ENCODE peak calls at places on chromosomes 3 and 15, in six cellular contexts. One of them, this sample, is unnamed.

GRCh38 chr3:72238341-72238740 is 453.4 kb upstream of the PROK2 start:
- DNase-seq in GM12878: no peak
- DNase-seq in HepG2: no peak
- DNase-seq in K562: no peak
- DNase-seq in A549: no peak
- DNase-seq in endothelial cell of umbilical vein: no peak
- DNase-seq in this sample: no peak

GRCh38 chr3:72848703-72849081 is 447 bp upstream of the SHQ1 start:
- DNase-seq in endothelial cell of umbilical vein: no peak
- DNase-seq in HepG2: no peak
- DNase-seq in A549: no peak
- DNase-seq in GM12878: peak
- DNase-seq in K562: peak
- DNase-seq in this sample: peak

GRCh38 chr3:193560870-193561269 is 6.2 kb upstream of the ATP13A4 start:
- DNase-seq in HepG2: no peak
- DNase-seq in endothelial cell of umbilical vein: no peak
- DNase-seq in GM12878: no peak
- DNase-seq in K562: no peak
- DNase-seq in A549: no peak
- DNase-seq in this sample: no peak

GRCh38 chr3:121998030-121998580 is 23.9 kb downstream of the ILDR1 start:
- DNase-seq in K562: no peak
- DNase-seq in HepG2: no peak
- DNase-seq in A549: peak
- DNase-seq in GM12878: no peak
- DNase-seq in endothelial cell of umbilical vein: peak
- DNase-seq in this sample: peak

GRCh38 chr3:47536967-47537366 is 23.5 kb upstream of the ELP6 start:
- DNase-seq in A549: no peak
- DNase-seq in K562: no peak
- DNase-seq in HepG2: no peak
- DNase-seq in GM12878: no peak
- DNase-seq in endothelial cell of umbilical vein: no peak
- DNase-seq in this sample: no peak

GRCh38 chr3:38575279-38575843 is 74.1 kb downstream of the SCN5A start:
- DNase-seq in endothelial cell of umbilical vein: no peak
- DNase-seq in GM12878: no peak
- DNase-seq in A549: no peak
- DNase-seq in HepG2: no peak
- DNase-seq in K562: no peak
- DNase-seq in this sample: no peak

GRCh38 chr3:64327039-64327804 is 102.0 kb upstream of the PRICKLE2 start:
- DNase-seq in K562: peak
- DNase-seq in HepG2: no peak
- DNase-seq in endothelial cell of umbilical vein: no peak
- DNase-seq in GM12878: no peak
- DNase-seq in A549: no peak
- DNase-seq in this sample: no peak

GRCh38 chr15:74191798-74192197 is 10.8 kb downstream of the STRA6 start:
- DNase-seq in GM12878: no peak
- DNase-seq in A549: no peak
- DNase-seq in K562: no peak
- DNase-seq in HepG2: no peak
- DNase-seq in endothelial cell of umbilical vein: no peak
- DNase-seq in this sample: no peak

GRCh38 chr15:26223720-26224119 is 360.6 kb upstream of the ATP10A start:
- DNase-seq in GM12878: no peak
- DNase-seq in A549: no peak
- DNase-seq in endothelial cell of umbilical vein: no peak
- DNase-seq in K562: no peak
- DNase-seq in HepG2: no peak
- DNase-seq in this sample: no peak

GRCh38 chr3:42601898-42602581 is 1.6 kb downstream of the NKTR start:
- DNase-seq in GM12878: no peak
- DNase-seq in endothelial cell of umbilical vein: peak
- DNase-seq in A549: no peak
- DNase-seq in HepG2: peak
- DNase-seq in K562: no peak
- DNase-seq in this sample: peak

GRCh38 chr3:126418256-126418530 is 23.5 kb downstream of the CFAP100 start:
- DNase-seq in A549: no peak
- DNase-seq in K562: no peak
- DNase-seq in GM12878: no peak
- DNase-seq in HepG2: no peak
- DNase-seq in endothelial cell of umbilical vein: no peak
- DNase-seq in this sample: no peak

GRCh38 chr3:159897331-159898075 is 91.1 kb upstream of the IL12A start:
- DNase-seq in HepG2: no peak
- DNase-seq in K562: no peak
- DNase-seq in GM12878: no peak
- DNase-seq in A549: no peak
- DNase-seq in endothelial cell of umbilical vein: peak
- DNase-seq in this sample: no peak

GRCh38 chr15:75597667-75598341 is 18.7 kb upstream of the PTPN9 start:
- DNase-seq in GM12878: no peak
- DNase-seq in endothelial cell of umbilical vein: peak
- DNase-seq in K562: peak
- DNase-seq in A549: peak
- DNase-seq in HepG2: no peak
- DNase-seq in this sample: peak

GRCh38 chr3:123072152-123072551 is 5.3 kb downstream of the PDIA5 start:
- DNase-seq in A549: no peak
- DNase-seq in HepG2: no peak
- DNase-seq in endothelial cell of umbilical vein: peak
- DNase-seq in K562: no peak
- DNase-seq in GM12878: no peak
- DNase-seq in this sample: peak

GRCh38 chr15:48855501-48856440 is 22.2 kb upstream of the EID1 start:
- DNase-seq in endothelial cell of umbilical vein: peak
- DNase-seq in A549: peak
- DNase-seq in HepG2: peak
- DNase-seq in GM12878: no peak
- DNase-seq in K562: peak
- DNase-seq in this sample: no peak

GRCh38 chr3:16219777-16220176 is 45.0 kb downstream of the DPH3 start:
- DNase-seq in endothelial cell of umbilical vein: no peak
- DNase-seq in K562: no peak
- DNase-seq in HepG2: no peak
- DNase-seq in A549: no peak
- DNase-seq in GM12878: no peak
- DNase-seq in this sample: no peak

GRCh38 chr3:52291508-52292181 is 4.0 kb downstream of the GLYCTK start:
- DNase-seq in K562: peak
- DNase-seq in HepG2: no peak
- DNase-seq in GM12878: no peak
- DNase-seq in A549: no peak
- DNase-seq in endothelial cell of umbilical vein: no peak
- DNase-seq in this sample: peak

GRCh38 chr3:128727996-128728395 is 2.0 kb downstream of the RAB7A start:
- DNase-seq in HepG2: no peak
- DNase-seq in K562: no peak
- DNase-seq in endothelial cell of umbilical vein: no peak
- DNase-seq in A549: no peak
- DNase-seq in GM12878: no peak
- DNase-seq in this sample: no peak

GRCh38 chr3:132726341-132726823 is 4.2 kb upstream of the NPHP3 start:
- DNase-seq in K562: peak
- DNase-seq in GM12878: no peak
- DNase-seq in HepG2: peak
- DNase-seq in A549: peak
- DNase-seq in endothelial cell of umbilical vein: peak
- DNase-seq in this sample: peak

GRCh38 chr3:184757010-184757651 is 45.3 kb upstream of the MAGEF1 start:
- DNase-seq in GM12878: no peak
- DNase-seq in HepG2: no peak
- DNase-seq in A549: no peak
- DNase-seq in endothelial cell of umbilical vein: peak
- DNase-seq in K562: no peak
- DNase-seq in this sample: no peak

GRCh38 chr15:53216036-53216435 is 425.9 kb upstream of the ONECUT1 start:
- DNase-seq in HepG2: no peak
- DNase-seq in GM12878: no peak
- DNase-seq in A549: no peak
- DNase-seq in endothelial cell of umbilical vein: no peak
- DNase-seq in K562: no peak
- DNase-seq in this sample: no peak

GRCh38 chr15:25847066-25847465 is 16.1 kb downstream of the ATP10A start:
- DNase-seq in K562: no peak
- DNase-seq in A549: no peak
- DNase-seq in endothelial cell of umbilical vein: no peak
- DNase-seq in GM12878: no peak
- DNase-seq in HepG2: no peak
- DNase-seq in this sample: no peak

GRCh38 chr3:184042617-184043016 is 10.2 kb upstream of the HTR3C start:
- DNase-seq in HepG2: no peak
- DNase-seq in K562: no peak
- DNase-seq in GM12878: no peak
- DNase-seq in endothelial cell of umbilical vein: no peak
- DNase-seq in A549: no peak
- DNase-seq in this sample: no peak

GRCh38 chr15:20356444-20357138 is 185.0 kb downstream of the GOLGA6L6 start:
- DNase-seq in GM12878: no peak
- DNase-seq in A549: peak
- DNase-seq in endothelial cell of umbilical vein: no peak
- DNase-seq in HepG2: peak
- DNase-seq in K562: peak
- DNase-seq in this sample: peak

GRCh38 chr3:46496745-46497555 is 826 bp upstream of the RTP3 start:
- DNase-seq in A549: no peak
- DNase-seq in HepG2: no peak
- DNase-seq in endothelial cell of umbilical vein: peak
- DNase-seq in GM12878: peak
- DNase-seq in K562: peak
- DNase-seq in this sample: peak

GRCh38 chr3:172397716-172398405 is 50.4 kb downstream of the GHSR start:
- DNase-seq in endothelial cell of umbilical vein: no peak
- DNase-seq in GM12878: no peak
- DNase-seq in HepG2: no peak
- DNase-seq in K562: no peak
- DNase-seq in A549: peak
- DNase-seq in this sample: no peak

GRCh38 chr3:139794469-139795265 is 116.9 kb upstream of the NMNAT3 start:
- DNase-seq in K562: no peak
- DNase-seq in endothelial cell of umbilical vein: no peak
- DNase-seq in GM12878: no peak
- DNase-seq in A549: no peak
- DNase-seq in HepG2: no peak
- DNase-seq in this sample: peak

GRCh38 chr3:142523921-142524566 is 54.5 kb downstream of the ATR start:
- DNase-seq in endothelial cell of umbilical vein: no peak
- DNase-seq in A549: no peak
- DNase-seq in GM12878: no peak
- DNase-seq in HepG2: no peak
- DNase-seq in K562: no peak
- DNase-seq in this sample: no peak

GRCh38 chr3:117408811-117409210 is 699.2 kb downstream of the TUSC7 start:
- DNase-seq in GM12878: no peak
- DNase-seq in K562: no peak
- DNase-seq in endothelial cell of umbilical vein: no peak
- DNase-seq in HepG2: no peak
- DNase-seq in A549: no peak
- DNase-seq in this sample: no peak

GRCh38 chr3:123765475-123766166 is 118.5 kb downstream of the MYLK start:
- DNase-seq in A549: no peak
- DNase-seq in endothelial cell of umbilical vein: peak
- DNase-seq in HepG2: peak
- DNase-seq in GM12878: no peak
- DNase-seq in K562: no peak
- DNase-seq in this sample: peak

GRCh38 chr3:126128504-126129407 is 44.8 kb upstream of the SLC41A3 start:
- DNase-seq in endothelial cell of umbilical vein: no peak
- DNase-seq in HepG2: no peak
- DNase-seq in K562: no peak
- DNase-seq in A549: no peak
- DNase-seq in GM12878: no peak
- DNase-seq in this sample: no peak

GRCh38 chr3:11056531-11057050 is 64.0 kb downstream of the SLC6A1 start:
- DNase-seq in endothelial cell of umbilical vein: no peak
- DNase-seq in K562: no peak
- DNase-seq in GM12878: no peak
- DNase-seq in A549: no peak
- DNase-seq in HepG2: no peak
- DNase-seq in this sample: no peak

GRCh38 chr15:79540551-79540950 is 108.4 kb downstream of the MINAR1 start:
- DNase-seq in K562: peak
- DNase-seq in A549: peak
- DNase-seq in GM12878: no peak
- DNase-seq in endothelial cell of umbilical vein: no peak
- DNase-seq in HepG2: no peak
- DNase-seq in this sample: peak

GRCh38 chr3:151439652-151440125 is 21.2 kb downstream of the IGSF10 start:
- DNase-seq in A549: peak
- DNase-seq in HepG2: peak
- DNase-seq in GM12878: no peak
- DNase-seq in endothelial cell of umbilical vein: peak
- DNase-seq in K562: peak
- DNase-seq in this sample: peak

GRCh38 chr15:81338422-81339007 is 14.6 kb upstream of the STARD5 start:
- DNase-seq in endothelial cell of umbilical vein: peak
- DNase-seq in A549: peak
- DNase-seq in K562: no peak
- DNase-seq in HepG2: no peak
- DNase-seq in GM12878: no peak
- DNase-seq in this sample: peak

GRCh38 chr3:70754314-70754713 is 441.9 kb upstream of the MDFIC2 start:
- DNase-seq in endothelial cell of umbilical vein: no peak
- DNase-seq in HepG2: no peak
- DNase-seq in A549: no peak
- DNase-seq in GM12878: no peak
- DNase-seq in K562: no peak
- DNase-seq in this sample: peak
- TF ChIP-seq MAX in endothelial cell of umbilical vein: no peak
- TF ChIP-seq MAX in HepG2: no peak
- TF ChIP-seq MAX in A549: no peak
- TF ChIP-seq MAX in GM12878: no peak
- TF ChIP-seq MAX in K562: no peak
- TF ChIP-seq MAX in this sample: no peak

GRCh38 chr3:68467465-68467864 is 464.9 kb downstream of the TAFA4 start:
- DNase-seq in GM12878: no peak
- DNase-seq in endothelial cell of umbilical vein: no peak
- DNase-seq in HepG2: no peak
- DNase-seq in K562: no peak
- DNase-seq in A549: no peak
- DNase-seq in this sample: no peak
- TF ChIP-seq MYC in GM12878: no peak
- TF ChIP-seq MYC in endothelial cell of umbilical vein: no peak
- TF ChIP-seq MYC in HepG2: no peak
- TF ChIP-seq MYC in K562: no peak
- TF ChIP-seq MYC in A549: no peak
- TF ChIP-seq MYC in this sample: no peak

GRCh38 chr3:170560296-170560695 is 25.6 kb downstream of the SLC7A14 start:
- DNase-seq in endothelial cell of umbilical vein: no peak
- DNase-seq in GM12878: no peak
- DNase-seq in A549: no peak
- DNase-seq in HepG2: no peak
- DNase-seq in K562: no peak
- DNase-seq in this sample: no peak
- TF ChIP-seq MAX in endothelial cell of umbilical vein: no peak
- TF ChIP-seq MAX in GM12878: no peak
- TF ChIP-seq MAX in A549: no peak
- TF ChIP-seq MAX in HepG2: no peak
- TF ChIP-seq MAX in K562: no peak
- TF ChIP-seq MAX in this sample: no peak

GRCh38 chr3:129938140-129938930 is 36.2 kb upstream of the TRH start:
- DNase-seq in endothelial cell of umbilical vein: no peak
- DNase-seq in A549: no peak
- DNase-seq in GM12878: no peak
- DNase-seq in K562: no peak
- DNase-seq in HepG2: no peak
- DNase-seq in this sample: no peak
- TF ChIP-seq MYC in endothelial cell of umbilical vein: no peak
- TF ChIP-seq MYC in A549: no peak
- TF ChIP-seq MYC in GM12878: no peak
- TF ChIP-seq MYC in K562: no peak
- TF ChIP-seq MYC in HepG2: no peak
- TF ChIP-seq MYC in this sample: no peak